ENCODE peak calls at places on chromosomes 3 and 15, in six cellular contexts. O, D, C, A, L and E are unnamed samples. For H3K9me3, the result is how much of the 10 kb centered on the place peaks cover.

GRCh38 chr3:62710761-62711160 is 164.5 kb downstream of the CADPS start:
- DNase-seq in C (no peak), L (no peak), A (no peak), O (no peak), D (no peak), E (no peak)

GRCh38 chr15:100093211-100094126 is 248.3 kb downstream of the ADAMTS17 start:
- DNase-seq in D (no peak), O (no peak), C (no peak), A (peak), L (no peak), E (no peak)

GRCh38 chr15:84818221-84819131 is 1.3 kb downstream of the ALPK3 start:
- DNase-seq in L (no peak), A (peak), C (no peak), D (peak), O (no peak), E (peak)

GRCh38 chr15:52486003-52486996 is 42.4 kb downstream of the MYO5A start:
- DNase-seq in A (peak), L (no peak), D (no peak), C (no peak), O (no peak), E (no peak)

GRCh38 chr3:101643861-101644613 is 32.9 kb downstream of the ZBTB11 start:
- DNase-seq in O (no peak), A (peak), C (no peak), D (no peak), L (peak), E (no peak)

GRCh38 chr3:101216710-101217457 is 103.5 kb downstream of the IMPG2 start:
- DNase-seq in L (no peak), A (peak), D (no peak), C (no peak), O (no peak), E (no peak)

GRCh38 chr3:28317438-28318022 is 31.0 kb upstream of the ZCWPW2 start:
- DNase-seq in A (peak), C (no peak), D (no peak), L (peak), O (no peak), E (no peak)

GRCh38 chr3:120148187-120148954 is 54.1 kb upstream of the GSK3B start:
- DNase-seq in A (no peak), D (no peak), O (no peak), C (no peak), L (no peak), E (no peak)

GRCh38 chr15:58698887-58699641 is 50.4 kb downstream of the ADAM10 start:
- DNase-seq in C (no peak), A (peak), D (no peak), O (no peak), L (no peak), E (no peak)

GRCh38 chr3:133540896-133541674 is 32.4 kb upstream of the CDV3 start:
- DNase-seq in L (peak), D (no peak), A (peak), C (no peak), O (no peak), E (no peak)

GRCh38 chr3:194561306-194561974 is 71.8 kb downstream of the TMEM44 start:
- DNase-seq in L (no peak), D (no peak), O (no peak), C (no peak), A (peak), E (no peak)

GRCh38 chr3:157533298-157533870 is 30.2 kb upstream of the VEPH1 start:
- DNase-seq in A (peak), O (no peak), D (no peak), L (no peak), C (no peak), E (no peak)

GRCh38 chr3:114318295-114318694 is 24.5 kb downstream of the TIGIT start:
- DNase-seq in C (no peak), A (no peak), L (no peak), D (no peak), O (no peak), E (no peak)

GRCh38 chr3:110813541-110813940 is 258.1 kb upstream of the NECTIN3 start:
- DNase-seq in L (peak), O (no peak), C (no peak), A (peak), D (no peak), E (no peak)

GRCh38 chr3:153051427-153052095 is 110.5 kb upstream of the RAP2B start:
- DNase-seq in D (no peak), C (no peak), L (peak), A (peak), O (no peak), E (no peak)

GRCh38 chr15:50046868-50047267 is 72.2 kb downstream of the ATP8B4 start:
- DNase-seq in O (no peak), L (no peak), C (no peak), D (no peak), A (peak), E (no peak)

GRCh38 chr3:128317698-128318231 is 148.9 kb downstream of the DNAJB8 start:
- DNase-seq in L (no peak), C (peak), A (no peak), D (no peak), O (no peak), E (no peak)

GRCh38 chr15:101500865-101501551 is 11.5 kb upstream of the PCSK6 start:
- DNase-seq in C (no peak), L (no peak), D (no peak), O (no peak), A (no peak), E (peak)

GRCh38 chr15:26773917-26774316 is 1.1 kb upstream of the GABRB3 start:
- DNase-seq in O (no peak), C (no peak), A (no peak), D (no peak), L (no peak), E (no peak)

GRCh38 chr3:17546500-17546899 is 195.9 kb downstream of the TBC1D5 start:
- DNase-seq in C (no peak), A (no peak), O (no peak), L (no peak), D (no peak), E (no peak)

GRCh38 chr3:102129774-102130608 is 280.7 kb downstream of the NFKBIZ start:
- DNase-seq in A (peak), C (no peak), O (no peak), D (no peak), L (peak), E (peak)

GRCh38 chr3:11998091-11998490 is 6.1 kb upstream of the SYN2 start:
- DNase-seq in D (no peak), L (no peak), O (no peak), A (no peak), C (no peak), E (no peak)

GRCh38 chr3:52301042-52301441 is 13.4 kb downstream of the GLYCTK start:
- DNase-seq in C (no peak), A (no peak), L (no peak), D (no peak), O (no peak), E (no peak)

GRCh38 chr15:70875001-70875782 is 17.0 kb downstream of the THAP10 start:
- DNase-seq in D (no peak), A (peak), L (no peak), C (no peak), O (no peak), E (no peak)

GRCh38 chr3:109900774-109901173 is 563.4 kb upstream of the DPPA4 start:
- DNase-seq in A (no peak), D (no peak), O (no peak), C (no peak), L (no peak), E (no peak)

GRCh38 chr3:112500621-112501020 is 1.3 kb upstream of the BTLA start:
- DNase-seq in O (no peak), A (no peak), D (no peak), C (no peak), L (no peak), E (no peak)

GRCh38 chr3:112497897-112498548 is 1.2 kb downstream of the BTLA start:
- DNase-seq in D (no peak), C (no peak), A (no peak), O (no peak), L (no peak), E (no peak)

GRCh38 chr3:112496368-112497067 is 2.8 kb downstream of the BTLA start:
- DNase-seq in D (no peak), C (no peak), L (no peak), O (no peak), A (no peak), E (no peak)

GRCh38 chr3:112498916-112499315 is 356 bp downstream of the BTLA start:
- DNase-seq in C (no peak), A (no peak), L (no peak), D (no peak), O (no peak), E (no peak)

GRCh38 chr3:112499328-112499727 is at the start of gene BTLA:
- DNase-seq in O (no peak), L (no peak), A (no peak), D (no peak), C (no peak), E (no peak)
- H3K4me3 ChIP-seq in O (peak), L (no peak), A (no peak), D (no peak), C (no peak), E (no peak)

DNA sequence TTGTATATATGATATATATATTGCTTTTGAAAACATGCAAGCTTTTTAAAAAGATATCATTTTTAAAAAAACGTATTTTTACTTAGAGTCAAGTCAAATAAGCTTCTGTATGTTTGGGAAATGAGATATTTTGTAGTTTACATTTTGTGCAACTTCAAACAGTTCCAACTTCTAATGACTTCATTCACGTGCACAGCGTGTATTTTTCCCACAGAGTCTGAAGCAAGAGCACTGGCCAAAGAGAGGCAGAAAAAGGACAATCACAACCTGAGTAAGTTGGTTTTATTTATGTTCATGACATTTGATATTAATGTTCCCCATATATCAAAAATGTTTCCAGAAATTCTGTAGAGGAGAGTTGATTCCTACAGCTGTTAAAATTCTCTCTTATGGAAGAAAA is 47.9 kb upstream of the SAMMSON start:
- DNase-seq in A (no peak), D (no peak), L (no peak), O (no peak), C (no peak), E (no peak)
- TF ChIP-seq CTCF in A (no peak), D (no peak), L (no peak), O (no peak), C (no peak), E (no peak)

DNA sequence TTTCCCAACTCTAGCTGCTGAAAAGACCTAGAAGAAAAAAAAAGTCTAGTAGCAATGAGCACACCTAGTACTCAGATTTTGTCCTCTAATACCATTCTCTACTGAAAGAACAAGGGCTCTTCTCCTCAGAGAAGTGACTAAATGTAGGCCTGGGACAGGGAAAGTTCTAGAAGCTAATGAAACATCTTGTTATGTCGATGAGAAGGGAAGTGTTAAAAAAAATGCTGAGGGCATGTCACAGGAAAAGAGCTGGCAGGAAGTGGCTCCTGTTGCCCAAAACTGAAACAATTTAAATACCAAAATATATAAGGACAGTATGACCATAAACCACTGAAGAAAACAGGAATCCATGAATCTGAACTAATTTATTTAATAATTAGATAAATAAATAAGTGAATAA is 581.4 kb upstream of the TBL1XR1 start:
- DNase-seq in L (no peak), D (no peak), C (no peak), A (no peak), O (no peak), E (no peak)
- H3K9me3 ChIP-seq in L (under half), D (under half), C (under half), A (under half), O (under half), E (under half)

DNA sequence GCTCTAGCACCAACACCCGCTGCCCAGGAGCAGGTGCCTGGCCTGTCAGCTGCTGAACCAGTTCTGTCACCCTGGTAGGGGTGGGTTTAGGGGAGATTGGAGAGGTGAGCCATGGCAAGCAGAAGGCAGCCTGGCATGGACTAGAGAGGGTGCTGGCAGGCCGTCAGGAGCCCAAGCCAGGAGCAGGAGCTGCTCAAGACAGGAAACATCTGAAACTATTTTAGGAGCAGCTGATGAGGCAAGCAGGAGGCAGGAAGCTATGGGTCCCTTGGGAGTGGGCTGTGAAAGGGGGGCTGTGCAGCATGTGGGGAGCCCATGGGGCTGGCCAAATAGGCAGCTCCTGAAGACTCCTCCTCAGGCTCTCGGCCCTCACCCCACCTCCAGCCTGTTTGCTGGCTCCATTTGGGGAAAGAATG is 2.3 kb downstream of the INKA1 start:
- DNase-seq in O (no peak), C (peak), D (peak), L (no peak), A (peak), E (peak)
- H3K4me3 ChIP-seq in O (peak), C (peak), D (no peak), L (no peak), A (no peak), E (no peak)